ENCODE peak calls at places on chromosomes 12 and 14, in ten cellular contexts. One of them, this sample, is unnamed. For H3K9me3, the result is how much of the 10 kb centered on the place peaks cover.

GRCh38 chr12:98516184-98516873 is 939 bp downstream of the TMPO start:
- DNase-seq in ovary: peak
- DNase-seq in endodermal cell: peak
- DNase-seq in A549: peak
- DNase-seq in pancreas: peak
- DNase-seq in PC-9: peak
- DNase-seq in thyroid gland: peak
- DNase-seq in cardiac muscle cell: peak
- DNase-seq in IMR-90: peak
- DNase-seq in GM23248: peak
- DNase-seq in this sample: peak

GRCh38 chr14:71563754-71564153 is 368.5 kb upstream of the RGS6 start:
- DNase-seq in ovary: no peak
- DNase-seq in endodermal cell: no peak
- DNase-seq in A549: no peak
- DNase-seq in pancreas: no peak
- DNase-seq in PC-9: no peak
- DNase-seq in thyroid gland: no peak
- DNase-seq in cardiac muscle cell: no peak
- DNase-seq in IMR-90: no peak
- DNase-seq in GM23248: no peak
- DNase-seq in this sample: no peak

GRCh38 chr12:29552324-29552927 is 54.9 kb upstream of the OVCH1 start:
- DNase-seq in ovary: peak
- DNase-seq in endodermal cell: peak
- DNase-seq in A549: peak
- DNase-seq in pancreas: peak
- DNase-seq in PC-9: peak
- DNase-seq in thyroid gland: peak
- DNase-seq in cardiac muscle cell: peak
- DNase-seq in IMR-90: peak
- DNase-seq in GM23248: peak
- DNase-seq in this sample: peak

GRCh38 chr14:102042699-102043098 is 44.1 kb downstream of the HSP90AA1 start:
- DNase-seq in ovary: no peak
- DNase-seq in endodermal cell: no peak
- DNase-seq in A549: no peak
- DNase-seq in pancreas: no peak
- DNase-seq in PC-9: no peak
- DNase-seq in thyroid gland: no peak
- DNase-seq in cardiac muscle cell: no peak
- DNase-seq in IMR-90: no peak
- DNase-seq in GM23248: no peak
- DNase-seq in this sample: no peak

GRCh38 chr14:65267856-65268255 is 144.7 kb upstream of the FUT8 start:
- DNase-seq in ovary: no peak
- DNase-seq in endodermal cell: no peak
- DNase-seq in A549: no peak
- DNase-seq in pancreas: no peak
- DNase-seq in PC-9: no peak
- DNase-seq in thyroid gland: no peak
- DNase-seq in cardiac muscle cell: peak
- DNase-seq in IMR-90: no peak
- DNase-seq in GM23248: no peak
- DNase-seq in this sample: peak

GRCh38 chr12:121404734-121405133 is 4.8 kb downstream of the RNF34 start:
- DNase-seq in ovary: no peak
- DNase-seq in endodermal cell: no peak
- DNase-seq in A549: no peak
- DNase-seq in pancreas: peak
- DNase-seq in PC-9: no peak
- DNase-seq in thyroid gland: peak
- DNase-seq in cardiac muscle cell: peak
- DNase-seq in IMR-90: no peak
- DNase-seq in GM23248: no peak
- DNase-seq in this sample: no peak

GRCh38 chr12:130627175-130627574 is 88.9 kb downstream of the RIMBP2 start:
- DNase-seq in ovary: no peak
- DNase-seq in endodermal cell: no peak
- DNase-seq in A549: no peak
- DNase-seq in pancreas: no peak
- DNase-seq in PC-9: no peak
- DNase-seq in thyroid gland: no peak
- DNase-seq in cardiac muscle cell: no peak
- DNase-seq in IMR-90: no peak
- DNase-seq in GM23248: no peak
- DNase-seq in this sample: no peak

GRCh38 chr12:81992461-81992860 is 233.3 kb upstream of the PPFIA2 start:
- DNase-seq in ovary: no peak
- DNase-seq in endodermal cell: peak
- DNase-seq in A549: no peak
- DNase-seq in pancreas: no peak
- DNase-seq in PC-9: no peak
- DNase-seq in thyroid gland: no peak
- DNase-seq in cardiac muscle cell: peak
- DNase-seq in IMR-90: no peak
- DNase-seq in GM23248: peak
- DNase-seq in this sample: peak

GRCh38 chr12:1117970-1118563 is 127.0 kb downstream of the ERC1 start:
- DNase-seq in ovary: peak
- DNase-seq in endodermal cell: peak
- DNase-seq in A549: peak
- DNase-seq in pancreas: peak
- DNase-seq in PC-9: peak
- DNase-seq in thyroid gland: peak
- DNase-seq in cardiac muscle cell: peak
- DNase-seq in IMR-90: peak
- DNase-seq in GM23248: peak
- DNase-seq in this sample: peak

GRCh38 chr14:52868911-52869611 is 77.7 kb upstream of the GNPNAT1 start:
- DNase-seq in ovary: no peak
- DNase-seq in endodermal cell: no peak
- DNase-seq in A549: no peak
- DNase-seq in pancreas: no peak
- DNase-seq in PC-9: no peak
- DNase-seq in thyroid gland: no peak
- DNase-seq in cardiac muscle cell: no peak
- DNase-seq in IMR-90: no peak
- DNase-seq in GM23248: no peak
- DNase-seq in this sample: no peak

GRCh38 chr12:104788848-104789271 is 169.2 kb downstream of the SLC41A2 start:
- DNase-seq in ovary: no peak
- DNase-seq in endodermal cell: peak
- DNase-seq in A549: no peak
- DNase-seq in pancreas: no peak
- DNase-seq in PC-9: no peak
- DNase-seq in thyroid gland: peak
- DNase-seq in cardiac muscle cell: no peak
- DNase-seq in IMR-90: no peak
- DNase-seq in GM23248: no peak
- DNase-seq in this sample: no peak

DNA sequence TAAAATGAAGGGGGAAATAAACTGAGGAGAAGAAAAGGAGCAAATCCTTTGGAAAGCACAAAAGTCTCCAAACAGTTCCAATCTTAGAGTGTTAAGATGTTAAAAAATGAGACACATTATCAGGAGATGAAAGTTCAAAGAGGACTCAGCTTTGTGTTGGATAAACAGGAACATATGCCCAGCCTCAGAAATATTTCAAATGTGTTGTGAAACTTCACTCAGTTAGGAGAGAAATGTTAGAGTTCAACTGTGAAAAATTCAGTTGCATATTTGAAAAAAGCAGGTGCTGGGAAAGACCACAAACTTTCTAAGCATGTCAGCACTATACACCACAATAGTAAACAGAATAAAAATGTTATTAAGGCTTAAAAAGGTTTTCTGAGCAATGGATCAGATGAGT is 136.8 kb upstream of the PRKD1 start:
- DNase-seq in ovary: no peak
- DNase-seq in endodermal cell: no peak
- DNase-seq in A549: no peak
- DNase-seq in pancreas: no peak
- DNase-seq in PC-9: no peak
- DNase-seq in thyroid gland: no peak
- DNase-seq in cardiac muscle cell: peak
- DNase-seq in IMR-90: peak
- DNase-seq in GM23248: peak
- DNase-seq in this sample: no peak
- H3K9me3 ChIP-seq in ovary: under half
- H3K9me3 ChIP-seq in endodermal cell: under half
- H3K9me3 ChIP-seq in A549: under half
- H3K9me3 ChIP-seq in pancreas: under half
- H3K9me3 ChIP-seq in PC-9: under half
- H3K9me3 ChIP-seq in thyroid gland: under half
- H3K9me3 ChIP-seq in cardiac muscle cell: under half
- H3K9me3 ChIP-seq in IMR-90: under half
- H3K9me3 ChIP-seq in GM23248: under half
- H3K9me3 ChIP-seq in this sample: under half

GRCh38 chr12:72574138-72574537 is 302.0 kb downstream of the TRHDE start:
- DNase-seq in ovary: no peak
- DNase-seq in endodermal cell: no peak
- DNase-seq in A549: no peak
- DNase-seq in pancreas: no peak
- DNase-seq in PC-9: no peak
- DNase-seq in thyroid gland: no peak
- DNase-seq in cardiac muscle cell: no peak
- DNase-seq in IMR-90: peak
- DNase-seq in GM23248: no peak
- DNase-seq in this sample: no peak

DNA sequence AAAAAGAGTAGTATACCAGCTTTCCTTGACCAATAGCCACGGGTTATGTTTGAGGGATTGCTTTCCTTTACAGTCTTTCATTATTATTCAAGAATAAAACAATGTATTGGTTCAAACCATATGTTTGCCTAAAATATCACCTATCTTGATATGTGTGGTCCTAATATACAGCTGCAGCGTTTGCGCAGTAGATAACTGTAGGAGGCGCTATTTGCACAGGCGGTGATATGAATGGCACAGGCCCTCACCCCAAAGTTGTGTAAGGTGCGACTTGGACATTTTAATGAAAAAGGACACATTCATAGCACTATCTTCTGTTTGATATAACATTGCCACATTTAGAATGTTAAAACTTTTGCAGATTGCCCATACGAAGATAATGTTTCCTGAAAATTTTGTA is 298.4 kb downstream of the TRHDE start:
- DNase-seq in ovary: no peak
- DNase-seq in endodermal cell: peak
- DNase-seq in A549: no peak
- DNase-seq in pancreas: no peak
- DNase-seq in PC-9: no peak
- DNase-seq in thyroid gland: no peak
- DNase-seq in cardiac muscle cell: no peak
- DNase-seq in IMR-90: no peak
- DNase-seq in GM23248: no peak
- DNase-seq in this sample: no peak
- H3K9me3 ChIP-seq in ovary: under half
- H3K9me3 ChIP-seq in endodermal cell: under half
- H3K9me3 ChIP-seq in A549: under half
- H3K9me3 ChIP-seq in pancreas: under half
- H3K9me3 ChIP-seq in PC-9: under half
- H3K9me3 ChIP-seq in thyroid gland: under half
- H3K9me3 ChIP-seq in cardiac muscle cell: under half
- H3K9me3 ChIP-seq in IMR-90: under half
- H3K9me3 ChIP-seq in GM23248: under half
- H3K9me3 ChIP-seq in this sample: under half

GRCh38 chr14:97179573-97179972 is 382.4 kb downstream of the VRK1 start:
- DNase-seq in ovary: no peak
- DNase-seq in endodermal cell: no peak
- DNase-seq in A549: no peak
- DNase-seq in pancreas: no peak
- DNase-seq in PC-9: no peak
- DNase-seq in thyroid gland: no peak
- DNase-seq in cardiac muscle cell: no peak
- DNase-seq in IMR-90: no peak
- DNase-seq in GM23248: no peak
- DNase-seq in this sample: no peak

GRCh38 chr14:97180304-97181200 is 383.4 kb downstream of the VRK1 start:
- DNase-seq in ovary: no peak
- DNase-seq in endodermal cell: peak
- DNase-seq in A549: peak
- DNase-seq in pancreas: no peak
- DNase-seq in PC-9: no peak
- DNase-seq in thyroid gland: no peak
- DNase-seq in cardiac muscle cell: peak
- DNase-seq in IMR-90: no peak
- DNase-seq in GM23248: peak
- DNase-seq in this sample: no peak

GRCh38 chr14:97177635-97178034 is 380.5 kb downstream of the VRK1 start:
- DNase-seq in ovary: no peak
- DNase-seq in endodermal cell: no peak
- DNase-seq in A549: no peak
- DNase-seq in pancreas: no peak
- DNase-seq in PC-9: no peak
- DNase-seq in thyroid gland: no peak
- DNase-seq in cardiac muscle cell: no peak
- DNase-seq in IMR-90: no peak
- DNase-seq in GM23248: peak
- DNase-seq in this sample: no peak

GRCh38 chr14:97178781-97179180 is 381.6 kb downstream of the VRK1 start:
- DNase-seq in ovary: no peak
- DNase-seq in endodermal cell: no peak
- DNase-seq in A549: no peak
- DNase-seq in pancreas: no peak
- DNase-seq in PC-9: no peak
- DNase-seq in thyroid gland: no peak
- DNase-seq in cardiac muscle cell: peak
- DNase-seq in IMR-90: no peak
- DNase-seq in GM23248: peak
- DNase-seq in this sample: no peak

GRCh38 chr14:97177016-97177415 is 379.8 kb downstream of the VRK1 start:
- DNase-seq in ovary: no peak
- DNase-seq in endodermal cell: peak
- DNase-seq in A549: peak
- DNase-seq in pancreas: no peak
- DNase-seq in PC-9: no peak
- DNase-seq in thyroid gland: no peak
- DNase-seq in cardiac muscle cell: no peak
- DNase-seq in IMR-90: no peak
- DNase-seq in GM23248: no peak
- DNase-seq in this sample: no peak
- H3K9me3 ChIP-seq in ovary: under half
- H3K9me3 ChIP-seq in endodermal cell: under half
- H3K9me3 ChIP-seq in A549: under half
- H3K9me3 ChIP-seq in pancreas: under half
- H3K9me3 ChIP-seq in PC-9: under half
- H3K9me3 ChIP-seq in thyroid gland: under half
- H3K9me3 ChIP-seq in cardiac muscle cell: under half
- H3K9me3 ChIP-seq in IMR-90: under half
- H3K9me3 ChIP-seq in GM23248: under half
- H3K9me3 ChIP-seq in this sample: under half

DNA sequence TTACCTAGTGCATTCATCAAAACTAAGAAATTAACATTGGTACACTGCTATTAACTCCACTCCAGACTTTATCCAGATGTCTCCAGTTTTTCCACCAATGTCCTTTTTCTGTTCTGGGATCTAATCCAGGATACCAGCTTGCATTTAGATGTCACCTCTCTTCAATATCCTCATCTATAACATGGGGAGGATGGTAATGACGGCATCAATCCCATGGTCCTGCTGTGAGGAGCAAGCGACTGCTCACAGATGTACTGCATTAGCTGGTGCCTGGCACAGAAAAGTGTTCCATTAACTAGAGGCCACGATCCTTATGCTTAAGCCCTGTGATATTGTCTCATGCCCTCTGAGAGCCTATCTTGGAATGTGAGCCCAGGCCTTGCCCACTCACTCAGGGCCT is 53.8 kb downstream of the CALM1 start:
- DNase-seq in ovary: no peak
- DNase-seq in endodermal cell: no peak
- DNase-seq in A549: no peak
- DNase-seq in pancreas: no peak
- DNase-seq in PC-9: no peak
- DNase-seq in thyroid gland: no peak
- DNase-seq in cardiac muscle cell: no peak
- DNase-seq in IMR-90: no peak
- DNase-seq in GM23248: no peak
- DNase-seq in this sample: no peak
- H3K9me3 ChIP-seq in ovary: under half
- H3K9me3 ChIP-seq in endodermal cell: under half
- H3K9me3 ChIP-seq in A549: under half
- H3K9me3 ChIP-seq in pancreas: under half
- H3K9me3 ChIP-seq in PC-9: under half
- H3K9me3 ChIP-seq in thyroid gland: under half
- H3K9me3 ChIP-seq in cardiac muscle cell: under half
- H3K9me3 ChIP-seq in IMR-90: under half
- H3K9me3 ChIP-seq in GM23248: under half
- H3K9me3 ChIP-seq in this sample: under half